ENCODE peak calls at places on chromosomes 3 and 15, in six cellular contexts. M, R, W, Y, U and X are unnamed samples.
A peak's percentile ranks its signal among the peaks of the same experiment; 100 is the strongest.

GRCh38 chr3:38726751-38727150 is 77.3 kb upstream of the SCN5A start:
- DNase-seq in M (no peak), Y (no peak), W (no peak), U (no peak), R (no peak), X (no peak)

GRCh38 chr3:49803464-49804140 is 541 bp downstream of the INKA1 start:
- DNase-seq in M (no peak), R (peak; percentile 77), Y (peak; percentile 70), W (no peak), U (no peak), X (no peak)

GRCh38 chr3:42613462-42613861 is 13.0 kb downstream of the NKTR start:
- DNase-seq in W (no peak), M (no peak), R (no peak), Y (peak; percentile 39), U (peak; percentile 53), X (no peak)

GRCh38 chr3:135576786-135577185 is 388.7 kb upstream of the PPP2R3A start:
- DNase-seq in W (no peak), M (no peak), U (no peak), R (no peak), Y (no peak), X (no peak)

GRCh38 chr3:123678108-123678511 is 93.3 kb upstream of the HACD2 start:
- DNase-seq in U (peak; percentile 52), M (no peak), Y (no peak), W (peak; percentile 86), R (no peak), X (no peak)

GRCh38 chr15:46786886-46787285 is 930.4 kb upstream of the SEMA6D start:
- DNase-seq in U (no peak), W (no peak), Y (no peak), R (no peak), M (no peak), X (no peak)

GRCh38 chr3:57154470-57154869 is 10.7 kb downstream of the IL17RD start:
- DNase-seq in R (no peak), U (no peak), W (no peak), Y (no peak), M (no peak), X (no peak)

GRCh38 chr3:184663756-184664155 is 48.1 kb downstream of the MAGEF1 start:
- DNase-seq in W (no peak), Y (no peak), M (no peak), R (no peak), U (no peak), X (no peak)

GRCh38 chr15:47266556-47266955 is 450.7 kb upstream of the SEMA6D start:
- DNase-seq in M (no peak), W (no peak), R (no peak), U (no peak), Y (no peak), X (no peak)

GRCh38 chr3:90024986-90025385 is 917.6 kb downstream of the EPHA3 start:
- DNase-seq in Y (no peak), M (no peak), R (no peak), U (peak; percentile 29), W (no peak), X (no peak)

GRCh38 chr3:181541414-181541813 is 170.3 kb upstream of the SOX2 start:
- DNase-seq in Y (no peak), U (peak; percentile 41), M (no peak), R (no peak), W (no peak), X (no peak)

GRCh38 chr3:186166036-186166435 is 57.1 kb upstream of the ETV5 start:
- DNase-seq in W (no peak), Y (no peak), U (no peak), R (no peak), M (no peak), X (no peak)

GRCh38 chr3:194470615-194471014 is 16.2 kb downstream of the ATP13A3 start:
- DNase-seq in W (no peak), M (no peak), U (no peak), Y (no peak), R (no peak), X (no peak)

GRCh38 chr3:138186803-138187295 is 252 bp upstream of the ARMC8 start:
- DNase-seq in U (peak; percentile 81), Y (peak; percentile 88), M (peak; percentile 93), W (peak; percentile 88), R (peak; percentile 95), X (peak; percentile 72)

GRCh38 chr3:122394173-122394572 is 10.2 kb downstream of the FAM162A start:
- DNase-seq in U (no peak), R (no peak), Y (no peak), M (no peak), W (no peak), X (no peak)

GRCh38 chr3:81658322-81658997 is 103.0 kb downstream of the GBE1 start:
- DNase-seq in M (no peak), Y (no peak), R (no peak), W (no peak), U (no peak), X (no peak)

GRCh38 chr15:59952960-59953359 is 51.2 kb upstream of the FOXB1 start:
- DNase-seq in R (no peak), W (no peak), U (no peak), M (no peak), Y (no peak), X (no peak)

GRCh38 chr3:189629803-189630455 is 1.3 kb upstream of the TP63 start:
- DNase-seq in U (no peak), M (peak; percentile 71), W (no peak), Y (no peak), R (peak; percentile 77), X (no peak)

GRCh38 chr3:169404491-169404890 is 259.0 kb downstream of the MECOM start:
- DNase-seq in Y (no peak), W (no peak), R (peak; percentile 40), M (no peak), U (no peak), X (no peak)

GRCh38 chr15:67884514-67885225 is 44.8 kb upstream of the RNU6-1 start:
- DNase-seq in M (peak; percentile 95), Y (peak; percentile 96), W (peak; percentile 69), R (peak; percentile 94), U (peak; percentile 37), X (no peak)

GRCh38 chr3:193599393-193599792 is 6.4 kb downstream of the OPA1 start:
- DNase-seq in W (no peak), M (no peak), R (no peak), U (no peak), Y (peak; percentile 22), X (no peak)

GRCh38 chr3:37668431-37668830 is 193.2 kb upstream of the CTDSPL start:
- DNase-seq in R (no peak), U (no peak), M (peak; percentile 67), Y (no peak), W (no peak), X (no peak)

GRCh38 chr15:57792729-57793449 is 86.4 kb downstream of the POLR2M start:
- DNase-seq in W (no peak), M (no peak), U (peak; percentile 61), R (no peak), Y (no peak), X (no peak)

GRCh38 chr3:13772321-13772745 is 107.5 kb downstream of the WNT7A start:
- DNase-seq in U (no peak), M (peak; percentile 37), R (no peak), Y (no peak), W (no peak), X (no peak)

DNA sequence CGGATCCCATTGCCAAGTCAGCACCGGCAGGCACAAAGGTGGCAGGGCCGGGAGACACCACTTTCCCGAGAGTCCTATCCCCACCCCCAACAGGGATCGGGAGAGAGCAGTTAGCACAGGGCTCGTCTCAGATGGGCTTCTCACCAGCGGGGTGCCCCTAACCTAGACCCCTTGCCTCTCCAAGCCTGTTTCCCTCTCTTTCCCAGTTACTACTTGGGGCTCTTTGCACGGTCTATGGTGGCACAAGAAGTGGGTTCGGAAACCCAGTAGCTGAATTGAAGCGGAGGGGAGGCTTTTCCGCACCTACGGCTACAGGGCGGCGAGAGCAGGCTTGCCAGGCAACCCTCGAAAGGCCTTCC is 383 bp upstream of the EFCC1 start:
- DNase-seq in W (no peak), R (no peak), M (no peak), U (no peak), Y (no peak), X (no peak)
- H3K4me3 ChIP-seq in W (peak overlapping the region; percentile 38), R (peak overlapping the region; percentile 51), M (peak overlapping the region; percentile 48), U (no peak overlapping the region), Y (no peak overlapping the region), X (no peak overlapping the region)

GRCh38 chr15:79431636-79432344 is at the start of gene MINAR1:
- DNase-seq in U (peak; percentile 23), M (no peak), Y (no peak), W (peak; percentile 40), R (peak; percentile 74), X (no peak)

GRCh38 chr15:79430901-79431635 is 1.1 kb upstream of the MINAR1 start:
- DNase-seq in Y (no peak), R (peak; percentile 23), M (no peak), W (no peak), U (no peak), X (no peak)

GRCh38 chr15:79432345-79433311 is 492 bp downstream of the MINAR1 start:
- DNase-seq in W (no peak), U (no peak), M (no peak), Y (no peak), R (peak; percentile 64), X (no peak)

GRCh38 chr15:79434361-79434760 is 2.2 kb downstream of the MINAR1 start:
- DNase-seq in R (no peak), M (no peak), U (no peak), W (no peak), Y (no peak), X (no peak)

GRCh38 chr15:79433610-79434009 is 1.5 kb downstream of the MINAR1 start:
- DNase-seq in Y (no peak), M (no peak), W (no peak), U (no peak), R (no peak), X (no peak)
- TF ChIP-seq CTCF in Y (no peak), M (no peak), W (peak; percentile 23), U (no peak), R (no peak), X (no peak)

GRCh38 chr15:89038146-89038545 is 50.1 kb upstream of the ABHD2 start:
- DNase-seq in Y (no peak), M (no peak), R (no peak), W (no peak), U (no peak), X (no peak)

GRCh38 chr15:89041507-89041906 is 46.7 kb upstream of the ABHD2 start:
- DNase-seq in W (no peak), Y (no peak), M (no peak), U (no peak), R (no peak), X (no peak)

GRCh38 chr15:89043031-89044002 is 44.9 kb upstream of the ABHD2 start:
- DNase-seq in R (no peak), Y (no peak), M (no peak), W (no peak), U (no peak), X (no peak)

GRCh38 chr15:89042387-89042786 is 45.9 kb upstream of the ABHD2 start:
- DNase-seq in W (no peak), M (no peak), R (no peak), Y (no peak), U (no peak), X (no peak)
- H3K4me3 ChIP-seq in W (no peak overlapping the region), M (no peak overlapping the region), R (no peak overlapping the region), Y (no peak overlapping the region), U (no peak overlapping the region), X (no peak overlapping the region)

DNA sequence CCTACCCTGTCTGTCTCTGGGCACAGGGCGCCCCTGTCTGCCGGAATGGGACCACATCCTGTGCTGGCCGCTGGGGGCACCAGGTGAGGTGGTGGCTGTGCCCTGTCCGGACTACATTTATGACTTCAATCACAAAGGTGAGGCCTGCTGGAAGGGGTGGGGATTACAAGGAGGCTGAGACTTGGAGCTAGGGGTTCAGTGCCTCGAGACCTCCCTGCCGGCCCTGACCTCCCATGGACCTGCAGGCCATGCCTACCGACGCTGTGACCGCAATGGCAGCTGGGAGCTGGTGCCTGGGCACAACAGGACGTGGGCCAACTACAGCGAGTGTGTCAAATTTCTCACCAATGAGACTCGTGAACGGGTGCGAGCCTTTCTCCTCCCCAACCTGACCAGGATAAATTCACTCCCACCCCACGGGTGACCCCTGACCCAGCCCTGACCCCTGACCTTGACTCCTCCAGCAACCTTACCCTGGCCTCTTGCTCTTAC is 20.4 kb downstream of the PTH1R start:
- DNase-seq in M (no peak), W (no peak), U (no peak), Y (peak; percentile 46), R (peak; percentile 72), X (no peak)
- TF ChIP-seq CTCF in M (no peak), W (peak; percentile 12), U (peak; percentile 17), Y (peak; percentile 27), R (no peak), X (peak; percentile 31)